ENCODE peak calls at places on chromosomes 5 and 9, in six cellular contexts. O is right atrium auricular region, W is mesendoderm, Q is heart right ventricle, M is dorsolateral prefrontal cortex, D is fibroblast of lung. V is an unnamed sample.

GRCh38 chr5:78899922-78900362 is 85.2 kb downstream of the ARSB start:
- DNase-seq in D (peak), O (no peak), W (peak), M (no peak), Q (peak), V (no peak)

GRCh38 chr5:58764199-58764598 is 181.3 kb downstream of the RAB3C start:
- DNase-seq in D (no peak), O (no peak), M (no peak), W (no peak), Q (no peak), V (no peak)

GRCh38 chr5:5704352-5704751 is 281.9 kb downstream of the ICE1 start:
- DNase-seq in Q (no peak), W (no peak), O (no peak), D (no peak), M (no peak), V (no peak)

GRCh38 chr9:65426231-65426630 is 141.2 kb upstream of the FOXD4L5 start:
- DNase-seq in O (no peak), D (no peak), W (no peak), M (no peak), Q (no peak), V (no peak)

GRCh38 chr9:136052991-136053756 is 41.9 kb downstream of the NACC2 start:
- DNase-seq in O (no peak), Q (no peak), W (peak), D (peak), M (no peak), V (no peak)

GRCh38 chr9:72203205-72203803 is 54.1 kb downstream of the GDA start:
- DNase-seq in Q (peak), D (peak), W (peak), M (no peak), O (no peak), V (no peak)

GRCh38 chr9:73916016-73916673 is 581.0 kb upstream of the RORB start:
- DNase-seq in W (peak), Q (no peak), M (no peak), O (no peak), D (peak), V (no peak)

GRCh38 chr5:71862661-71863060 is 143.6 kb downstream of the CARTPT start:
- DNase-seq in M (no peak), Q (no peak), O (no peak), D (no peak), W (no peak), V (no peak)

GRCh38 chr9:23717505-23717904 is 108.5 kb downstream of the ELAVL2 start:
- DNase-seq in M (no peak), O (no peak), D (no peak), Q (no peak), W (no peak), V (no peak)

GRCh38 chr9:9764821-9765220 is 848.0 kb downstream of the PTPRD start:
- DNase-seq in Q (no peak), D (peak), W (no peak), M (no peak), O (no peak), V (no peak)

GRCh38 chr5:116145416-116145815 is 60.6 kb downstream of the COMMD10 start:
- DNase-seq in W (peak), O (no peak), M (no peak), Q (no peak), D (no peak), V (no peak)

GRCh38 chr5:133930061-133930823 is 38.2 kb downstream of the C5orf15 start:
- DNase-seq in W (no peak), D (peak), O (no peak), Q (no peak), M (no peak), V (no peak)

GRCh38 chr9:123225374-123225813 is 43.0 kb downstream of the STRBP start:
- DNase-seq in W (peak), M (no peak), O (no peak), Q (peak), D (peak), V (peak)

GRCh38 chr9:27094640-27095039 is 14.4 kb upstream of the TEK start:
- DNase-seq in W (no peak), Q (no peak), M (no peak), D (peak), O (no peak), V (no peak)

GRCh38 chr5:64505769-64506566 is at the start of gene RGS7BP:
- DNase-seq in W (peak), Q (peak), M (peak), D (peak), O (no peak), V (no peak)

GRCh38 chr5:80655231-80655784 is 525 bp upstream of the DHFR start:
- DNase-seq in M (no peak), Q (no peak), O (no peak), D (no peak), W (no peak), V (no peak)

GRCh38 chr5:65989115-65989514 is 62.7 kb downstream of the ERBIN start:
- DNase-seq in Q (no peak), O (no peak), M (no peak), D (no peak), W (no peak), V (no peak)

GRCh38 chr5:176863041-176863764 is 35.9 kb downstream of the HK3 start:
- DNase-seq in D (no peak), W (no peak), Q (no peak), O (no peak), M (no peak), V (no peak)

GRCh38 chr5:12876541-12877298 is 972.5 kb upstream of the CTNND2 start:
- DNase-seq in O (no peak), Q (no peak), M (no peak), W (no peak), D (no peak), V (no peak)

GRCh38 chr9:76557674-76558073 is 98.7 kb downstream of the GCNT1 start:
- DNase-seq in O (no peak), W (no peak), M (no peak), D (peak), Q (no peak), V (no peak)

GRCh38 chr5:36070687-36071571 is 4.2 kb upstream of the UGT3A2 start:
- DNase-seq in M (no peak), Q (no peak), D (no peak), W (no peak), O (no peak), V (no peak)

GRCh38 chr5:109739741-109740140 is 50.0 kb downstream of the MAN2A1 start:
- DNase-seq in D (peak), W (peak), O (no peak), Q (no peak), M (no peak), V (no peak)
- H3K27ac ChIP-seq in D (peak), W (peak), O (no peak), Q (no peak), M (peak), V (no peak)

GRCh38 chr9:4137234-4137633 is 162.6 kb downstream of the GLIS3 start:
- DNase-seq in D (peak), O (no peak), Q (no peak), M (no peak), W (peak), V (no peak)

GRCh38 chr9:4138180-4138579 is 161.7 kb downstream of the GLIS3 start:
- DNase-seq in W (no peak), M (no peak), O (no peak), D (no peak), Q (no peak), V (no peak)

GRCh38 chr9:4137755-4138154 is 162.1 kb downstream of the GLIS3 start:
- DNase-seq in M (no peak), D (peak), O (no peak), W (no peak), Q (no peak), V (no peak)

GRCh38 chr9:4138781-4139180 is 161.1 kb downstream of the GLIS3 start:
- DNase-seq in W (no peak), O (no peak), M (no peak), D (no peak), Q (no peak), V (no peak)

DNA sequence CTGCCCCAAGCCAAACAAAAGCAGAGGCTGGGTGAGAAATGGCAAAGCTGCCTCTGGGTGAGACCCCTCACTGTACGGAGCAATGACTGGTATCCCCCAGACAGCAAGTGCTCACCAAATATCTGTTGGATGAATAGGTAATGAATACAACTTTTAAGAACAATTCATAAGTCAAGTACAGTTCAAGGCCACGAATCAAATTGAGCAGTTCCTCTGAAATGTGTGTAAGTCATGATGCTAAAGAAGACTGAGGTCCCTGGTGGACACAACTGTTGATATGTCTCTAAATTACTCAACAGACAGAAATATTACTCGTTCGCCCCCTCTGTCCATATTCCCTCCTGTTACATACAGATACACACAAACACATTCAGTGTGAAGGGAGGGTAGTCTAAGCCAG is 160.7 kb downstream of the GLIS3 start:
- DNase-seq in M (no peak), W (no peak), D (no peak), Q (no peak), O (no peak), V (no peak)
- H3K27ac ChIP-seq in M (no peak), W (no peak), D (no peak), Q (no peak), O (no peak), V (no peak)

GRCh38 chr5:148856009-148856367 is 29.6 kb downstream of the ADRB2 start:
- DNase-seq in M (no peak), W (no peak), Q (no peak), D (no peak), O (no peak), V (no peak)
- H3K27ac ChIP-seq in M (no peak), W (no peak), Q (no peak), D (no peak), O (peak), V (no peak)

GRCh38 chr9:95459867-95460626 is 56.7 kb downstream of the PTCH1 start:
- DNase-seq in W (no peak), Q (no peak), M (no peak), O (no peak), D (no peak), V (no peak)

GRCh38 chr9:95459218-95459617 is 57.6 kb downstream of the PTCH1 start:
- DNase-seq in W (peak), D (no peak), O (no peak), M (no peak), Q (no peak), V (no peak)

GRCh38 chr9:95457769-95458168 is 59.0 kb downstream of the PTCH1 start:
- DNase-seq in O (no peak), Q (no peak), D (peak), M (no peak), W (no peak), V (no peak)

GRCh38 chr9:95460627-95461164 is 56.1 kb downstream of the PTCH1 start:
- DNase-seq in D (no peak), M (no peak), Q (no peak), O (no peak), W (peak), V (no peak)

GRCh38 chr9:95458666-95459065 is 58.1 kb downstream of the PTCH1 start:
- DNase-seq in D (no peak), W (no peak), M (no peak), O (no peak), Q (no peak), V (no peak)
- H3K27ac ChIP-seq in D (no peak), W (no peak), M (no peak), O (no peak), Q (no peak), V (no peak)

GRCh38 chr5:42423285-42424152 is at the start of gene GHR:
- DNase-seq in O (peak), W (peak), D (peak), Q (peak), M (peak), V (peak)
- H3K27ac ChIP-seq in O (peak), W (peak), D (no peak), Q (peak), M (peak), V (peak)

DNA sequence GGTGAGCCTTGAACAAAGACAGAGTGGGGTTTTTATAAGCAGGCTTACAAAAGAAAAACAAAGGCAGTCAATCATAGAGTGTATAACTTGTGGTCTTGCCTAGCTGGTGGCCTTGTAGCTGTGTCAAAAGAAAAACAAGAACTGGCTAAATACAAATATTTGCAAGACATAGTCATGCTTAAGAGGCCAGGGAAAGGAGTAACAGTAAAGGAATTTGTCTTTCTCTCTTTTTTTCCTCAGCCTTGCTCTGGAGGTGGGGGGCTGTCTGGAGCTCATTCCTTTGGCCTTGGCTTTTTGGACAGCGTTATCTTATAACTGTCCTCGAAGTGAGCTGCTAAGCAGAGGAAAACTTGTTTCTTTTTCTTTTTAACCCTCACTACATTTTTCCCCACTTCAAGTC is 14.1 kb downstream of the CEL start:
- DNase-seq in Q (no peak), W (peak), O (no peak), M (no peak), D (peak), V (no peak)
- H3K27ac ChIP-seq in Q (no peak), W (no peak), O (no peak), M (no peak), D (no peak), V (no peak)

GRCh38 chr5:54091416-54092130 is 218.8 kb downstream of the ARL15 start:
- DNase-seq in Q (peak), W (no peak), D (peak), O (no peak), M (no peak), V (no peak)

GRCh38 chr5:54088081-54088480 is 222.3 kb downstream of the ARL15 start:
- DNase-seq in M (no peak), D (peak), Q (no peak), W (no peak), O (no peak), V (no peak)

GRCh38 chr5:54083851-54084250 is 226.5 kb downstream of the ARL15 start:
- DNase-seq in Q (no peak), M (no peak), D (peak), W (no peak), O (no peak), V (no peak)

GRCh38 chr5:54090495-54091084 is 219.8 kb downstream of the ARL15 start:
- DNase-seq in W (peak), M (no peak), O (no peak), Q (no peak), D (peak), V (no peak)

GRCh38 chr5:54087436-54087835 is 222.9 kb downstream of the ARL15 start:
- DNase-seq in D (peak), W (no peak), M (no peak), Q (no peak), O (no peak), V (no peak)
- H3K27ac ChIP-seq in D (peak), W (no peak), M (no peak), Q (no peak), O (no peak), V (no peak)

V was measured in substantia nigra.